ENCODE peak calls at places on chromosomes 6 and 20, in nine cellular contexts. I is ovary, N is foreskin keratinocyte, R is GM12865, C is GM13977, G is neural progenitor cell, Q is MCF 10A, E is AG10803, P is lower lobe of right lung. K is an unnamed sample.

GRCh38 chr6:39339557-39340555 is 17.4 kb upstream of the KCNK16 start:
- DNase-seq in I (no peak), N (no peak), R (no peak), C (no peak), G (peak), Q (no peak), E (no peak), P (peak), K (no peak)

GRCh38 chr20:58720890-58721289 is 28.3 kb downstream of the NPEPL1 start:
- DNase-seq in I (no peak), N (no peak), R (no peak), C (no peak), G (no peak), Q (no peak), E (no peak), P (no peak), K (no peak)

GRCh38 chr6:137451926-137452325 is 42.3 kb downstream of the OLIG3 start:
- DNase-seq in I (no peak), N (no peak), R (no peak), C (no peak), G (no peak), Q (no peak), E (peak), P (no peak), K (no peak)

GRCh38 chr20:967796-968742 is 34.0 kb downstream of the RSPO4 start:
- DNase-seq in I (no peak), N (no peak), R (peak), C (peak), G (peak), Q (peak), E (peak), P (no peak), K (no peak)

GRCh38 chr6:19472850-19473249 is 364.3 kb upstream of the ID4 start:
- DNase-seq in I (no peak), N (no peak), R (no peak), C (no peak), G (peak), Q (peak), E (no peak), P (no peak), K (no peak)

GRCh38 chr20:31473331-31474096 is 1.4 kb downstream of the DEFB124 start:
- DNase-seq in I (no peak), N (no peak), R (no peak), C (no peak), G (no peak), Q (no peak), E (no peak), P (no peak), K (no peak)

GRCh38 chr20:23692725-23693124 is 3.9 kb upstream of the CST4 start:
- DNase-seq in I (no peak), N (no peak), R (no peak), C (no peak), G (no peak), Q (no peak), E (peak), P (no peak), K (no peak)

GRCh38 chr6:25388776-25389175 is 109.6 kb downstream of the CARMIL1 start:
- DNase-seq in I (no peak), N (peak), R (no peak), C (no peak), G (no peak), Q (peak), E (no peak), P (no peak), K (no peak)

GRCh38 chr6:89818977-89819335 is 638 bp downstream of the MDN1 start:
- DNase-seq in I (no peak), N (peak), R (peak), C (no peak), G (peak), Q (peak), E (peak), P (no peak), K (no peak)

GRCh38 chr6:140857734-140858380 is 1274.9 kb upstream of the GJE1 start:
- DNase-seq in I (no peak), N (peak), R (no peak), C (no peak), G (no peak), Q (peak), E (peak), P (no peak), K (no peak)

GRCh38 chr6:157381631-157382621 is 936 bp downstream of the ZDHHC14 start:
- DNase-seq in I (peak), N (no peak), R (peak), C (peak), G (peak), Q (peak), E (peak), P (peak), K (peak)

GRCh38 chr6:6686748-6687601 is 98.5 kb downstream of the LY86 start:
- DNase-seq in I (peak), N (peak), R (no peak), C (peak), G (peak), Q (peak), E (peak), P (peak), K (no peak)

GRCh38 chr6:29647927-29648642 is 8.8 kb upstream of the MOG start:
- DNase-seq in I (no peak), N (no peak), R (no peak), C (no peak), G (peak), Q (peak), E (peak), P (no peak), K (no peak)

GRCh38 chr20:57458400-57459160 is 66.4 kb downstream of the CTCFL start:
- DNase-seq in I (no peak), N (no peak), R (no peak), C (no peak), G (no peak), Q (peak), E (peak), P (no peak), K (no peak)

GRCh38 chr6:47651505-47651944 is 46.9 kb upstream of the ADGRF4 start:
- DNase-seq in I (no peak), N (no peak), R (no peak), C (no peak), G (no peak), Q (peak), E (peak), P (no peak), K (no peak)

GRCh38 chr6:109579361-109579760 is 96.3 kb upstream of the ZBTB24 start:
- DNase-seq in I (no peak), N (peak), R (peak), C (peak), G (no peak), Q (peak), E (no peak), P (no peak), K (peak)

GRCh38 chr6:1409774-1410465 is 20.5 kb downstream of the FOXF2 start:
- DNase-seq in I (no peak), N (no peak), R (no peak), C (no peak), G (peak), Q (no peak), E (no peak), P (no peak), K (no peak)

GRCh38 chr6:66628917-66629316 is 921.9 kb upstream of the EYS start:
- DNase-seq in I (no peak), N (peak), R (no peak), C (no peak), G (no peak), Q (peak), E (no peak), P (no peak), K (no peak)

GRCh38 chr20:13611726-13612125 is 27.0 kb downstream of the TASP1 start:
- DNase-seq in I (no peak), N (no peak), R (no peak), C (no peak), G (no peak), Q (no peak), E (peak), P (no peak), K (no peak)

GRCh38 chr20:13613917-13614316 is 24.8 kb downstream of the TASP1 start:
- DNase-seq in I (no peak), N (no peak), R (no peak), C (no peak), G (no peak), Q (no peak), E (peak), P (no peak), K (no peak)

DNA sequence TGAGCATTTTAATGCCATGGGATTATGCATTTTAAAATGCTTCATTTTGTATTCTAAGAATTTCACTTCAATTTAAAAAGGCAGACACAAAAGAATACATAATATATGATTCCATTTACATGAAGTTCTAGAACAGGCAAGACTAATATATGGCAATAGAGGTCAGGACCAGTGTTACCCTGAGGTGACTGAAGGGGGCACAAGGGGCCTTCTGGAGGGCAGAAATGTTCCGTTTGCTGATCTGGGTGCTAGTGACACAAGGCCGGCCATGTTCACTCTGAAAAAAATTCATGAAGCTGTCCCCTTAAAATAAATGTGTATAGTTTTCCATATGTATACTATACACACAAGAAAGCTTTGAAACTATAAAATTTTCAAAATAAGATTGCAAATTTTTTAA is 28.5 kb downstream of the TASP1 start:
- DNase-seq in I (no peak), N (no peak), R (peak), C (peak), G (peak), Q (peak), E (no peak), P (no peak), K (no peak)
- TF ChIP-seq CTCF in I (no peak), N (peak), R (peak), C (peak), G (peak), Q (no peak), E (no peak), P (no peak), K (peak)

GRCh38 chr6:139235666-139236065 is 56.1 kb downstream of the TXLNB start:
- DNase-seq in I (no peak), N (no peak), R (no peak), C (no peak), G (no peak), Q (no peak), E (no peak), P (no peak), K (no peak)

GRCh38 chr6:139236105-139236504 is 55.7 kb downstream of the TXLNB start:
- DNase-seq in I (no peak), N (no peak), R (no peak), C (no peak), G (no peak), Q (no peak), E (no peak), P (no peak), K (no peak)

GRCh38 chr6:139231206-139231605 is 60.6 kb downstream of the TXLNB start:
- DNase-seq in I (no peak), N (no peak), R (no peak), C (no peak), G (no peak), Q (no peak), E (no peak), P (no peak), K (no peak)

DNA sequence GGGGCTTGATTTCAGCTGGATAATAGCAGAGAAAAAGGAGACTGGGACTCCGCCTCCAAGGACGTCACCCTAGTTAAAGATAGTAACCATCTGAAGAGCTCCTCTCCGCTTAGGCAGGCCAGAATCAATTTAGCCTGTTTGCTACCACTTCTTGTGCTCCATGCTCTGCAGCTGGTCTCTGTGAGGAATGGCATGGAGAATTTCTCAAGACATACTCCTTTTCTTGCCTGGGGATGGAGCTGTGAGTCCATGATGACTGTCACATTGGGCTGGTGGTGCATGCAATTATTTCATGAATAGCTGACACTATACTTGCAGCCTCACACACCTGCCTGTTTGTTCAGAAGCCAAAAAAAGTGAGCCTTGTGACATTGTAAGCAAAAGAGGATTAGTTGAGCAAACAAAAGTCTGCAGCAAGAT is 61.4 kb downstream of the TXLNB start:
- DNase-seq in I (no peak), N (no peak), R (peak), C (no peak), G (peak), Q (peak), E (peak), P (no peak), K (no peak)
- TF ChIP-seq CTCF in I (no peak), N (peak), R (peak), C (peak), G (peak), Q (no peak), E (peak), P (no peak), K (peak)

GRCh38 chr6:31285982-31286381 is 14.1 kb upstream of the HLA-C start:
- DNase-seq in I (no peak), N (no peak), R (no peak), C (no peak), G (no peak), Q (no peak), E (no peak), P (no peak), K (no peak)

GRCh38 chr6:31293343-31293742 is 21.5 kb upstream of the HLA-C start:
- DNase-seq in I (no peak), N (no peak), R (no peak), C (no peak), G (peak), Q (peak), E (peak), P (no peak), K (no peak)

GRCh38 chr6:31285496-31285895 is 13.6 kb upstream of the HLA-C start:
- DNase-seq in I (no peak), N (no peak), R (no peak), C (no peak), G (no peak), Q (no peak), E (no peak), P (no peak), K (no peak)

GRCh38 chr6:31287621-31288020 is 15.7 kb upstream of the HLA-C start:
- DNase-seq in I (no peak), N (no peak), R (no peak), C (no peak), G (no peak), Q (no peak), E (no peak), P (peak), K (no peak)
- TF ChIP-seq CTCF in I (no peak), N (no peak), R (no peak), C (no peak), G (no peak), Q (no peak), E (no peak), P (no peak), K (no peak)

DNA sequence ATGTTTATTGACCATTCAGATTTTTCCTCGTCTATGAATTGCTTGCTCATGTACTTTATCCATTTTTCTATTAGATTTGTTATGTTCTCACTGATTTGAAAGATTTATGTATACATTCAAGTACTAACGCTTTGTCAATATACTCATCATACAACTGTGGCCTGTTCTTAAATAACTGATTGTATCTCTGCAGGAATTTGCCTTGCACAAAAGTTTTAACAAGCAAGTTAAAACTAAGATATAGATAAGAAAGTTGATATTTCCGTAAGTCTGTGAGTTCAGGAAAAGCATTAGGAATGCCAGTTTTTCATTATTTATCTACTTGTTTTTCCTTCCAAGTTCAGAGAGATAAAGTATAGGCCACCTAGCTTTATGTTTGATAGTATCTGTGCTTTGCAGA is 95.2 kb downstream of the PDE7B start:
- DNase-seq in I (no peak), N (no peak), R (no peak), C (no peak), G (no peak), Q (no peak), E (no peak), P (no peak), K (no peak)
- TF ChIP-seq CTCF in I (no peak), N (no peak), R (no peak), C (no peak), G (no peak), Q (no peak), E (no peak), P (no peak), K (no peak)

DNA sequence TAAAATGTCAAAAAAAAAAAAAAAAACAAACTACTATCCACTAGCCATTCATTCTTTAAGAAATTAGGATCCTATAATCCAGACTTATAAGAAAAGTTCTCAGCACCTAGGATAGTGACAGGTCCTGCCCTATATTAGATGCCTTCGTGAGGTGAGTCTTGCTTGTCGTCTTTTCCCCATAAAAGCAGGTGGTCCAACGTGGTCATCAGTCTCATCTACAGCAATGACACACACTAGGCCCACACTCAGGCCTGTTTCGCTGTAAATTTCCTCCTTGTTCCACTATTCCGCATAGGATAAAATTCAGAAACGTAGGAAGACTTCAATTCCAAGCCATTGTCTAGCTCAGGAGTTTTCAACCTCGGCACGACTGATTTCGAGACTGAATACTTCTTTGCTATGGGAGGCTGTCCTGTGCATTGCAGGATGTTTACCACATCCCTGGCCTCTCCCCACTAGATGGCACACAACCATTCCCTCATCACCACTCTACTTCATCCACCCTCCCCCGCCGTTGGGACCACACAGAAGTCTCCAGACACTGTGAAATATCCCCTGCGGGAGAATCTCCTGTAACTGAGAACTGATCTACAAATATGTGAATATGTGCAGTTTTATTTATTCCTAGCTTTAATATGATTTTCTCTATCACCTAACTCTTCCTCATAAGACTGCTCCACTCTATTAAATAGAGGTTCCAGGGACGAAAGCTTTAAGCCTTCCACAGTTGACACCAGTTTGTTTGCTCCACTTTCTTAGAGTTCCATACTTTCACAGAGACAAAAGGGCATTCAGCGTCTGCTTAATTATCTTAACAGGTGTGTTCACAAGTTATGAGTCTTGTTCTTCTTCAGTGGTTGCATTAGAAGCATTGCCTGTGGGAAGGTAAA is 346.3 kb downstream of the BMP2 start:
- DNase-seq in I (no peak), N (peak), R (peak), C (no peak), G (peak), Q (peak), E (peak), P (no peak), K (no peak)
- TF ChIP-seq CTCF in I (no peak), N (peak), R (peak), C (no peak), G (peak), Q (peak), E (peak), P (peak), K (no peak)

GRCh38 chr6:149316740-149317655 is 514 bp upstream of the TAB2 start:
- DNase-seq in I (peak), N (peak), R (peak), C (peak), G (peak), Q (peak), E (peak), P (peak), K (peak)
- TF ChIP-seq CTCF in I (no peak), N (peak), R (no peak), C (peak), G (no peak), Q (no peak), E (no peak), P (no peak), K (no peak)

DNA sequence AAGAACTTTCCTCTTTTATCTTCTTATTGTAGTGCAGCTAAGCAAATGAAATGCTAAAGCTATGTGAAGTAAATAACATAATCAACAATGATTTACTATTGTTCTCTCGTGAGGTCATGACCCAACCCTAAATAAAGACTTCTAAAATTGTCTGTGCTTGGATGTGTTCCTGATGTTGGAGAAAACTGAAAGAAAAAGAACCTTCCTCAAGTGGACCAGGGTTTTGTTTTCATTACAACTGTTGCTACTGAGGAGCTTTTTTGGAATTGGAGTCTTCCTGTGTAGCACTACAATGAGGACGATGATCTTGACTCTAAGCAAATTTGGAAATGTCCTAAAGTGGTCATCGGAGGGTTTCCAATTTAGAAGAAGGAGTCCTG is 59.7 kb upstream of the SUPT3H start:
- DNase-seq in I (no peak), N (no peak), R (no peak), C (no peak), G (no peak), Q (no peak), E (no peak), P (no peak), K (no peak)
- TF ChIP-seq CTCF in I (no peak), N (no peak), R (no peak), C (no peak), G (no peak), Q (no peak), E (no peak), P (no peak), K (no peak)

GRCh38 chr6:82906951-82907350 is 158.7 kb downstream of the UBE3D start:
- DNase-seq in I (no peak), N (peak), R (no peak), C (no peak), G (no peak), Q (peak), E (peak), P (no peak), K (no peak)
- TF ChIP-seq CTCF in I (no peak), N (no peak), R (no peak), C (no peak), G (no peak), Q (no peak), E (no peak), P (no peak), K (no peak)

GRCh38 chr6:82085701-82086100 is 161.8 kb downstream of the IBTK start:
- DNase-seq in I (no peak), N (no peak), R (no peak), C (no peak), G (peak), Q (no peak), E (no peak), P (no peak), K (no peak)
- TF ChIP-seq CTCF in I (no peak), N (no peak), R (no peak), C (no peak), G (no peak), Q (no peak), E (no peak), P (no peak), K (no peak)

GRCh38 chr20:55271370-55271769 is 733.9 kb downstream of the CBLN4 start:
- DNase-seq in I (no peak), N (no peak), R (no peak), C (no peak), G (no peak), Q (no peak), E (no peak), P (no peak), K (no peak)
- TF ChIP-seq CTCF in I (no peak), N (no peak), R (no peak), C (no peak), G (no peak), Q (no peak), E (no peak), P (no peak), K (no peak)

K was measured in GM10248.